ENCODE peak calls at places on chromosomes 4 and X, in six cellular contexts. W is fibroblast of pulmonary artery; N is amygdala; F is neural crest cell; K is endothelial cell; I is naive thymus-derived CD4-positive, alpha-beta T cell. X is an unnamed sample.
A peak's percentile ranks its signal among the peaks of the same experiment; 100 is the strongest.

GRCh38 chrX:153830632-153831434 is 489 bp upstream of the PDZD4 start:
- DNase-seq in W (no peak), N (no peak), F (no peak), K (no peak), I (no peak), X (no peak)

GRCh38 chr4:159444668-159445067 is 341.8 kb downstream of the RAPGEF2 start:
- DNase-seq in W (peak; percentile 23), N (no peak), F (no peak), K (no peak), I (no peak), X (no peak)

GRCh38 chr4:55553442-55553841 is 6.7 kb upstream of the CLOCK start:
- DNase-seq in W (peak; percentile 59), N (no peak), F (no peak), K (no peak), I (no peak), X (peak; percentile 21)

GRCh38 chr4:10237131-10237530 is 120.5 kb upstream of the WDR1 start:
- DNase-seq in W (no peak), N (no peak), F (no peak), K (no peak), I (no peak), X (no peak)

GRCh38 chrX:123961268-123962005 is at the start of gene STAG2:
- DNase-seq in W (peak; percentile 93), N (peak; percentile 72), F (peak; percentile 54), K (peak; percentile 56), I (peak; percentile 44), X (peak; percentile 37)

GRCh38 chr4:37317104-37317643 is 72.6 kb downstream of the NWD2 start:
- DNase-seq in W (no peak), N (no peak), F (no peak), K (no peak), I (no peak), X (no peak)

GRCh38 chr4:181796502-181796901 is 446.7 kb upstream of the TENM3 start:
- DNase-seq in W (peak; percentile 36), N (no peak), F (no peak), K (no peak), I (no peak), X (no peak)

GRCh38 chrX:72003811-72004750 is 93.4 kb downstream of the NHSL2 start:
- DNase-seq in W (peak; percentile 23), N (peak; percentile 3), F (no peak), K (peak; percentile 44), I (no peak), X (no peak)

GRCh38 chr4:94365304-94365703 is 22.7 kb upstream of the HPGDS start:
- DNase-seq in W (peak; percentile 18), N (no peak), F (no peak), K (no peak), I (no peak), X (no peak)

GRCh38 chr4:139978692-139979091 is 175.3 kb downstream of the MAML3 start:
- DNase-seq in W (no peak), N (no peak), F (no peak), K (no peak), I (no peak), X (no peak)

GRCh38 chr4:845233-845835 is 19.4 kb upstream of the CPLX1 start:
- DNase-seq in W (peak; percentile 33), N (no peak), F (no peak), K (no peak), I (no peak), X (no peak)

GRCh38 chr4:158316264-158316663 is 106.0 kb downstream of the TMEM144 start:
- DNase-seq in W (peak; percentile 15), N (no peak), F (no peak), K (no peak), I (no peak), X (no peak)